ENCODE peak calls at places on chromosomes 1 and 21, in four cellular contexts. N, V, D and U are unnamed samples.

GRCh38 chr1:115210302-115210711 is 121.0 kb upstream of the TSPAN2 start:
- DNase-seq in N (no peak), D (no peak), V (no peak), U (peak)

GRCh38 chr1:113929750-113930498 is 800 bp downstream of the HIPK1 start:
- DNase-seq in D (peak), V (peak), N (peak), U (peak)

GRCh38 chr1:92691937-92692336 is 93.0 kb downstream of the EVI5 start:
- DNase-seq in N (no peak), V (no peak), D (no peak), U (no peak)

GRCh38 chr1:14238472-14239059 is 359.9 kb upstream of the KAZN start:
- DNase-seq in N (peak), V (no peak), D (no peak), U (no peak)

GRCh38 chr1:236895665-236896387 is 100.7 kb downstream of the MTR start:
- DNase-seq in V (no peak), D (no peak), N (no peak), U (no peak)

GRCh38 chr1:200041337-200042118 is 14.0 kb downstream of the NR5A2 start:
- DNase-seq in D (no peak), N (peak), V (no peak), U (no peak)

GRCh38 chr1:38624341-38625039 is 235.1 kb downstream of the RRAGC start:
- DNase-seq in D (no peak), N (no peak), V (no peak), U (no peak)

GRCh38 chr1:184160942-184161698 is 109.6 kb downstream of the TSEN15 start:
- DNase-seq in N (no peak), D (no peak), V (no peak), U (peak)

GRCh38 chr1:234102591-234102990 is 198.1 kb downstream of the SLC35F3 start:
- DNase-seq in D (no peak), V (no peak), N (no peak), U (no peak)

GRCh38 chr21:42547906-42548365 is 34.3 kb downstream of the SLC37A1 start:
- DNase-seq in V (no peak), N (no peak), D (no peak), U (no peak)

GRCh38 chr1:178931843-178932551 is 61.1 kb upstream of the ANGPTL1 start:
- DNase-seq in V (no peak), N (peak), D (no peak), U (peak)

GRCh38 chr1:236398538-236398937 is 4.5 kb downstream of the EDARADD start:
- DNase-seq in N (no peak), D (no peak), V (no peak), U (no peak)

GRCh38 chr1:3695326-3696217 is 43.3 kb downstream of the TP73 start:
- DNase-seq in N (no peak), D (peak), V (no peak), U (peak)

GRCh38 chr21:42381347-42381984 is 14.4 kb downstream of the TMPRSS3 start:
- DNase-seq in V (peak), D (peak), N (no peak), U (peak)

GRCh38 chr21:42537106-42537742 is 23.6 kb downstream of the SLC37A1 start:
- DNase-seq in V (peak), N (no peak), D (no peak), U (peak)

GRCh38 chr1:59125154-59125553 is 171.7 kb upstream of the FGGY start:
- DNase-seq in V (no peak), N (no peak), D (no peak), U (no peak)

GRCh38 chr1:205317311-205317917 is 4.1 kb downstream of the NUAK2 start:
- DNase-seq in N (no peak), D (no peak), V (no peak), U (no peak)

GRCh38 chr1:160045653-160046052 is 13.9 kb upstream of the PIGM start:
- DNase-seq in V (no peak), D (no peak), N (no peak), U (no peak)

GRCh38 chr21:15406791-15407190 is 323.0 kb upstream of the USP25 start:
- DNase-seq in D (no peak), V (no peak), N (no peak), U (no peak)

GRCh38 chr1:106746448-106747085 is 309.9 kb upstream of the PRMT6 start:
- DNase-seq in N (no peak), D (no peak), V (no peak), U (no peak)

GRCh38 chr1:201641524-201642253 is 102.8 kb downstream of the NAV1 start:
- DNase-seq in N (no peak), D (no peak), V (no peak), U (no peak)

GRCh38 chr1:185813401-185813979 is 79.3 kb downstream of the HMCN1 start:
- DNase-seq in V (peak), N (no peak), D (peak), U (peak)

GRCh38 chr1:41906977-41907376 is 11.7 kb downstream of the HIVEP3 start:
- DNase-seq in N (no peak), D (no peak), V (no peak), U (no peak)

GRCh38 chr1:110188116-110188618 is 21.9 kb upstream of the KCNC4 start:
- DNase-seq in V (no peak), N (no peak), D (no peak), U (peak)

GRCh38 chr1:37660646-37661045 is 26.0 kb upstream of the RSPO1 start:
- DNase-seq in N (no peak), V (no peak), D (no peak), U (no peak)

GRCh38 chr1:218869276-218869675 is 304.4 kb upstream of the LYPLAL1 start:
- DNase-seq in V (no peak), D (no peak), N (no peak), U (no peak)

GRCh38 chr21:45575304-45575992 is 33.2 kb upstream of the SLC19A1 start:
- DNase-seq in V (no peak), D (no peak), N (peak), U (no peak)

GRCh38 chr1:12436817-12437599 is 181.0 kb downstream of the DHRS3 start:
- DNase-seq in V (no peak), D (no peak), N (no peak), U (peak)

GRCh38 chr1:95002657-95003432 is 69.9 kb downstream of the ALG14 start:
- DNase-seq in V (no peak), N (no peak), D (no peak), U (peak)

DNA sequence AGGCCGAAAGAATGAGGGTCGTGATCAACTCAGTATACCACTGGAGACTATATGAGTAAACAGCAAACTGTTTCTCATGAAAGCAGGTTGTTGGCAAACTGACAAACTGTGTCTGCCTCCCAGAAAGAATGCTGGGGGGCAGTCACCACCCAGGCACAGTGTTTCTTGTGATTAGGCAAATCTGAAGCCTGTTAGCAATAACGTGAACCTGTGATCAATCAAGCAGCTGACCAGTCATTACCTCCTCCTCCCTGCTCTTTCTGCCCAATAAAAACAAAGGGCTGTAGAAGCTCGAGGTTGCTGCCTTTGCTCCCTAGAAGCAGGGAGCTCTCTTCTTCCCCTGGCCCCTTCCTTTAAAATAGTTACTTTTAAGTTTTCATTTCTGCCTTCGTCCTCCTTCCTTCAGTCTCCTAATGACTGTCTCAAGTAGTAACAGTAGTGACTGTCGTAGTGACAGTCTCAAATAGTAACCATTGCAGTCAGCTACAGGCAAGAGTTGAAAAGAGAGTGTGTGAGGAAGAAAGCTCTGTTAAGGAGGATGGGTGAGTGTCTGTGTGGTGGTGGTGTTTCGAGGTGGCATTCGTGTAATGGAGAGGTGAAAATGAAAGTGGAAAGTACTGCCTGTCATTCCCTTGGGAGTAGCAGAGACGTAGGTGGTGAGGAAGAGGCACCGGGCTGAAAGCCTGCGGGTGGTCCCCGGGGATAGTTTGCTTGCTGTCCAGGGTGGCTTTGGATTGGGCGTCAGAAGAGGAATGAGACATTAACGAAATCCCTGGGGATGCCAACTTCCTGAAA is 14.5 kb downstream of the HHAT start:
- DNase-seq in N (no peak), D (no peak), V (no peak), U (peak)
- H3K4me3 ChIP-seq in N (peak), D (no peak), V (peak), U (peak)

DNA sequence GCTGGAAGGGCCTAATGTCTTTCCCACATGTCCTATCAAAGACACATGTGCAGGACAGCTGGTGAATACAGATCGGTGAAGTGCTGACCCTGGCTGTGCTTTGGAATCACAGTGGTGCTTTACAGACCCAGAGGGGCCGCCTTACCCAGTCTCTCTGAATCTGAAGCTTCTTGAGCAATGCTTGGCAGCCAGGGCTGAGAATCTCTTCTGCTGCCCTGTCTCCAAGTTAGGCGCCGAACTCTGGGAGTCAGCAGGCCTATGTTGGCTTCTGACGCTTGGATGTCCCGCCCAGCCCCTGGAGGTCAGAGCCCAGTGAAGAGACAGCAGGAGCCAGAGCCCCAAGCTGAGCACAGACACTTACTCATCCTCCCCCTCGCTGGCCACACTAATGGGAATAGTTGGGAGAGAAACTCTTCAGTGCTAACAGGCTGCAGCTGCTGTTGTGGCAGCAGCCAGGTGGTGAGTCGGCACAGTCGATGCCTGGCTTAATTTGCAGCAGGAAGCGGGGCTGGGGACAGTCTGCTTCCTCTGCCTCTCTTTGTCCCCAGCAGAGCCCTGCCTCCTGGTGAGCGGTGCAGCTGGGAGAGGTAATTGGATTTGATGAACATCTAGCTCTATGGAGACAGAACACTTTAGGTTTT is 68.1 kb downstream of the URB2 start:
- DNase-seq in N (peak), V (no peak), D (no peak), U (peak)
- TF ChIP-seq CTCF in N (no peak), V (no peak), D (no peak), U (no peak)

GRCh38 chr1:215081566-215082531 is 688 bp upstream of the KCNK2 start:
- DNase-seq in N (no peak), D (no peak), V (no peak), U (peak)

GRCh38 chr1:215079456-215079855 is 3.1 kb upstream of the KCNK2 start:
- DNase-seq in V (no peak), N (no peak), D (no peak), U (peak)

GRCh38 chr1:215087603-215088002 is 5.1 kb downstream of the KCNK2 start:
- DNase-seq in V (no peak), N (no peak), D (no peak), U (no peak)

GRCh38 chr1:215082532-215083407 is at the start of gene KCNK2:
- DNase-seq in D (no peak), V (no peak), N (no peak), U (peak)

DNA sequence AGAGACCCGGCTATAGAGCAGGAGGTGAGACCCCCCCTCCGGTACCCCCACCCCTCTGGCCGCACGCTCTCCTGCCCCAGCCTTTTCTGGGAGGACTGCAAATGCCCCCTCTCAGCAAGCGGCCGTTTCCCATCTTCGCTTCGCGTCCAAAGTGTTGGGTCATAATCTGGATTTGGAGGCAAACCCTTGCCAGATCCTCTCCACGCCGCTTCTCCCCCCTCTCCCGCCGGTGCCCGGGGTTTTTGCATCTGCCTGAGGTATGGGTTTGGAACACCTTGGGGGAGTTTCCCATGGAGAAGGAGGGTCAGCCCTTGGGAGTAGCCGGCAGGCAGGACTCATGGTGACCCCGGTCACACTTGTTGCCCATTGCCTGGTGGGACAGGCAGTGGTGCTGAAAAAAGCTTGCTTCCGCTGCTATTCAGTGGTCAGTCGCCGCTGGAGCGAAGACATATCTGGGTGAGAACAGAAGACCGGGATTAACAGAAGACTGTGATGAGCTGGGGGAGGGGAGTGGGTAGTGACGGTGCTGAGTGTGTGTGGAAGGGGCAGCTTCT is 948 bp downstream of the KCNK2 start:
- DNase-seq in N (no peak), D (no peak), V (no peak), U (peak)
- H3K4me3 ChIP-seq in N (peak), D (peak), V (no peak), U (peak)

DNA sequence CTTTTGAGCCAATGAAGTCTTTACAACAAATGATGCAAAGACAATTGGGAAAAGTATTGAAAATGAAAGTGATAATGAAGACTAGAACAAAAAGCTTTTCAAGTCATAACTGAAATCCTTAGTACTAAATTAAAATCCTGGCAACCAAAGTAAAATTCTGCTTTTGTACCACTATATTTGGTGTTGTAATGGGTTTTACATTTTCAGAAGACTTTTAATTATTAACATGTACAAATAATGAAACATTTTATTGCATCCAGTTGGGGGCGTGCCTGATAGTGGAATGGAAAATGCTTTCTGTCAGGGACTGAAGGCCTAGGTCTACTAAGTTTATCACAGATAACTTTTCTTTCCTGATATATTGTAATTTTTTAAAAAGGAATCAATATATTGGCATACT is 89.4 kb downstream of the SDCCAG8 start:
- DNase-seq in D (no peak), N (no peak), V (no peak), U (peak)
- TF ChIP-seq CTCF in D (peak), N (no peak), V (peak), U (peak)

DNA sequence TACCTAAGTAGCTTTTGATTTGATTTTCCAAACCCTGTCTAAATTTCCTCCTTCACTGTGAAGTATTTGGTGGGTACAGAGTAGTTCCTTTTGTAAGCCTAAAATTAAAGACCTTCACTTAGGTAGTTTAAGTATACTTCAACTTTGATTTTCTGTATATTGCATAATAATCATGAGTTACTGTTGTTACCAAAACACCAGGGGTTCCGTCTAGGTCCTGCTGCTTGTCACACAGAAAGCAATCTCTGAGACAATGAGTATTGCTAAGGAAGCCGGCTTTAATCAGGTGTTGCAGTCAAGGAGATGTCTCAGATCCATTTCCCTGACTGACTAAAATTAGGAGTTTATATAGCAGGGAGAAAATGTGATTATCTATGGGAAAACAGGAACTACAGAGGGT is 15.3 kb downstream of the RPS6KC1 start:
- DNase-seq in D (no peak), V (no peak), N (no peak), U (no peak)
- H3K4me3 ChIP-seq in D (no peak), V (no peak), N (no peak), U (no peak)

DNA sequence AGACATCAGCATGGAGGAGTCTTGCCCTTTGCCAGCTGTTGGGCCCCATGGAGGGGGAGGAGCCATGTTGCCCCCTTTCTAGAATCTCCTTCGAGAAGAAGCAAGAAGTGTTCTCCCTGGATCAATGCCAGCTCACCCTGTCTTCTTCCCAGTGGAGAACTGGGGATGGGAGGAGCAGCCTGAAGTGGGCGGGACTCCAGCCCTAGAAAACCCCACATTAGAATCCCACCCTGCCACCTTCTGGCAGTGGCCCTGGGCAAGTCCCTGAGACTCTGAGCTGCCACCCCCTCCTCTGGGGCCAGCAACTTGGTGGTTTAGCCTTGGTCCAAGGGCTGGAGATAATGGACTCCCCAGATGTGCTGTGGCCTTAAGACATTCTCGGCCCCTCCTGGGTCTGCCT is 51.7 kb downstream of the PAX7 start:
- DNase-seq in V (no peak), D (no peak), N (no peak), U (no peak)
- TF ChIP-seq CTCF in V (no peak), D (no peak), N (no peak), U (no peak)

GRCh38 chr1:16442941-16443340 is 2.4 kb downstream of the NECAP2 start:
- DNase-seq in V (peak), N (no peak), D (no peak), U (no peak)
- H3K4me3 ChIP-seq in V (peak), N (no peak), D (no peak), U (no peak)

DNA sequence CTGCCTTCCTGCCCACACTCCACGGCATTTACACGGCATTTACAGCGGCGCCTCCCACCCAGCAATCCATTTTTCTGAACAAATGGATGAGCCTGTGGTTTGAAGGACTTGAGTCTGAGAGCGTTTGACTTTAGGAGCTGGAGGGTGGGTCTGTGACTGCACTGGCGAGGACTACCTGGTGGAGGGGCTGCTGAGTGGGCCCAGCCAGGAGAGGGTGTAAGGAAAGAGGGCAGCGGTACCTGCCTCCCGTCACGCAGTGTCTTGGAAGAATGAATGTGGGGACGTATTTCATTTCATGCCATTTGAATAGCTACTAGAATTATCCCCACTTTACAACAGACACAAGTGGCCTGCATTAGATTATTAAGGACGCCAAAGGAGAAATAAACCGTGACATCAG is 62.9 kb downstream of the B3GALT5 start:
- DNase-seq in N (no peak), V (peak), D (no peak), U (no peak)
- TF ChIP-seq CTCF in N (no peak), V (peak), D (no peak), U (no peak)

DNA sequence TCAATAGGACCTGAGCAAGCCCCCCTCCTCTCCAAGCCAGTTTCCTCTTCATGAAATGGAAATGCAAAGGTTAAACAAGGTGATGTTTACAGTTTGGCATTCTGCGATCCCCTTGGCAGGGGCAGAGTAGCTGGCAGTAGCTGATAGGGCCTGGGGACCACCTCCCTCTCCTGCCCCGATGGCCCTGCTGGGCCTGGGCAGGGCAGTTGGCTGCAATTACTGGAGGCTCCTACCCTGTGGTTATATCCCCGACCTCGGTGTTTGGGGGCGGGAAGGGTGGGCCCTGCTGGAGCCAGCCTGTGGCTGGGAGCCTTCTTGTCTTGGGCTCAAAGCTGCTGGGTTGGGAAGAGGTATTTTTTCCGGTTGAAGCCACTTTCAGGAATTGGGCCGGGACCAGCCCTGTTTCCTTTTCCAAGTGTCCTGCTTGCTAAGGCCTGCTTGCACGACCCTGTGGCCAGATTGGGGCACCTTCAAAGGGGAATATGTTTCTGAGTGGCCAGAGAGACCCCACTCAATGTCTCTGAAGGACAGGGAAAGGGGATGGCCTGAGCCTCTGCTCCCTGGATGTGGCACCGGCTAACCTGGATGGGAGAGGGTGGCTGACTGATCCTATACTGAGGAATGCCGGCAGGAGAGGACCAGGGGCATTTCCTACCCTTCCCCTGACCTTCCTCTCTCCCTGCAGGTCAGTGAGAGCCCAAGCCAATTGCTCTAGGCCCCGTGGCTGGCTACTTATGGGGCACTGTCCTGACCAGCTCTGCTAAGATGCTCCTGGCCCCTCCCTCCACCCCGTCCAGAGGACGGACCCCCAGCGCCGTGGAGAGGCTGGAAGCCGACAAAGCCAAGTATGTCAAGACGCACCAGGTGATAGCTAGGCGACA is 1.9 kb downstream of the FAM110D start:
- DNase-seq in D (no peak), N (no peak), V (no peak), U (no peak)
- H3K4me3 ChIP-seq in D (no peak), N (peak), V (peak), U (peak)

GRCh38 chr1:242743983-242744780 is 219.7 kb upstream of the PLD5 start:
- DNase-seq in N (no peak), V (no peak), D (no peak), U (no peak)
- TF ChIP-seq CTCF in N (no peak), V (no peak), D (no peak), U (no peak)